ENCODE peak calls at places on chromosomes 5 and 9, in seven cellular contexts. F is transverse colon, R is uterus, B is A549, W is stomach, H is heart left ventricle, V is tibial nerve. E is an unnamed sample.

GRCh38 chr5:65776707-65777141 is 54.7 kb downstream of the NLN start:
- DNase-seq in F (no peak), R (no peak), B (no peak), W (no peak), H (no peak), V (no peak), E (no peak)

GRCh38 chr5:76372320-76373054 is 30.6 kb upstream of the IQGAP2 start:
- DNase-seq in F (no peak), R (no peak), B (peak; percentile 84), W (no peak), H (no peak), V (no peak), E (no peak)

GRCh38 chr5:4295663-4296339 is 700.2 kb downstream of the IRX1 start:
- DNase-seq in F (no peak), R (no peak), B (no peak), W (no peak), H (no peak), V (no peak), E (no peak)

GRCh38 chr5:92177926-92178487 is 794.9 kb upstream of the ARRDC3 start:
- DNase-seq in F (no peak), R (no peak), B (no peak), W (no peak), H (no peak), V (no peak), E (no peak)

GRCh38 chr5:178279026-178279722 is 46.6 kb upstream of the PHYKPL start:
- DNase-seq in F (no peak), R (no peak), B (no peak), W (no peak), H (no peak), V (no peak), E (no peak)

GRCh38 chr5:142881076-142881466 is 110.9 kb downstream of the ARHGAP26 start:
- DNase-seq in F (no peak), R (no peak), B (no peak), W (no peak), H (no peak), V (no peak), E (no peak)

GRCh38 chr5:74026310-74026709 is 400.3 kb downstream of the ARHGEF28 start:
- DNase-seq in F (no peak), R (no peak), B (no peak), W (no peak), H (no peak), V (no peak), E (no peak)

GRCh38 chr5:1538276-1538675 is 14.5 kb upstream of the LPCAT1 start:
- DNase-seq in F (no peak), R (peak; percentile 9), B (no peak), W (no peak), H (no peak), V (no peak), E (no peak)

GRCh38 chr5:179221877-179222220 is 123.4 kb downstream of the ADAMTS2 start:
- DNase-seq in F (no peak), R (no peak), B (no peak), W (no peak), H (no peak), V (no peak), E (no peak)

GRCh38 chr5:73103885-73104284 is 16.5 kb upstream of the TMEM171 start:
- DNase-seq in F (no peak), R (no peak), B (no peak), W (no peak), H (no peak), V (no peak), E (no peak)

GRCh38 chr9:133677126-133678010 is 41.2 kb downstream of the DBH start:
- DNase-seq in F (no peak), R (no peak), B (no peak), W (no peak), H (no peak), V (no peak), E (no peak)

GRCh38 chr9:135522137-135522877 is 1.1 kb downstream of the LCN1 start:
- DNase-seq in F (no peak), R (no peak), B (no peak), W (peak; percentile 11), H (no peak), V (no peak), E (no peak)
- TF ChIP-seq CTCF in F (no peak), R (no peak), B (no peak), W (no peak), H (no peak), V (no peak), E (no peak)

GRCh38 chr5:79990598-79991507 is at the start of gene MTX3:
- DNase-seq in F (peak; percentile 83), R (peak; percentile 81), B (peak; percentile 86), W (peak; percentile 79), H (peak; percentile 88), V (peak; percentile 74), E (peak; percentile 89)
- TF ChIP-seq POLR2A in F (peak; percentile 43), R (no peak), B (peak; percentile 68), W (no peak), H (no peak), V (no peak), E (no peak)

DNA sequence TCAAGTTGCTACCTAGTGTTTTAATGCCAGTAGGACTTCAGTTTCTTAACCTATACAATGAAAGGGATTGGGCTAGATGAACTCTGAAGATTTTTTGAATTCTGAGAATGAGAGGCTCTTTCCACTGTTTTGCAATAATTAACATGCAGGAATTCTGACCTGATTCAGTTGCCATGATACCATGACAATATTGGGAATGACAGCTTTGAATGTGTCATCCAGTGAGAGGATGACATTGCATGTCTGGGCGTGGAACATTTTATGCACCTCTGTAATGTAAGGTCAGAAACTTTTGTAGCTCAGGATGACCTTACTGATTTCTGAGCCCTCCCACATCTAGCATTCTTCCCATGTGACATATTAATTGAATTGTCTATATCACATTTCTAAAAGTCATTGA is 30.6 kb upstream of the SPINK5 start:
- DNase-seq in F (no peak), R (no peak), B (peak; percentile 4), W (no peak), H (no peak), V (no peak), E (no peak)
- H3K27ac ChIP-seq in F (no peak overlapping the region), R (no peak overlapping the region), B (no peak overlapping the region), W (no peak overlapping the region), H (no peak overlapping the region), V (no peak overlapping the region), E (no peak overlapping the region)

DNA sequence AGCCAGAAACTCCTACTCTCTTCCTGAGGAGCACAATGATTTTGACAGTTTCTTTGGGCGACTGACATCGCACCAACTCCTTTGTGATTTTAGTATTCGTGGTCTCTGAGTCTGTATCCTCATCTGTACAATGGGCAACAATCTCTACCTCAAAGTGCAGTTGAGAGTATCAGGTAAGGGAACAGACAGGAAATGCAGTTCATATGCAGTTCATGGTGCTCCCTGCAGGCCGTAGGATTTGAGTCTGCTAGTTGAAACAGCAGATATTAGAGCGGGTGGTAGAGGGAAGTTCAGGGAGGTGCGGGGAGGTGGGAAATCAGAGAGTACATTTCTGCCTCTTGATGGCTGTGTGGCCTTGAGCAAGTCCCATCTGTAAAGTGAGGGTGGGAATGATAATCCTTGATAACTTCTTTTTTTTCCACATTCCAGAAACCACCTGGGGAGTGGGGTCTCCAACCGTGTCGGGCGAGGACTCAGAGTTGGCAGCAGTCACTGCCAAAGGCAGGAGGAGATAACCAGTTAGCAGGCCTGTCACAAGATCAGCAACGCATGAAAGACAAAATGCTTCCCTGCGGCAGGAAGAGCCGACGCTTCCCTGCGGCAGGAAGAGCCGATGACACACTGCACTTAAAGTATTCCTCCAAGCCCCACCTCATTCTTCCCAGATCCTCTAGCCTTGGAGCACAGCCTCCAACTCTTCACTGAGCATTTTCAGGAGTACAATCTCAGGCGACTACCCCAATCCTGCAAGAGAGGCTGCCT is 6.0 kb upstream of the NEK6 start:
- DNase-seq in F (no peak), R (no peak), B (peak; percentile 63), W (no peak), H (no peak), V (no peak), E (peak; percentile 7)
- TF ChIP-seq CTCF in F (no peak), R (no peak), B (no peak), W (no peak), H (no peak), V (no peak), E (no peak)

GRCh38 chr9:128001411-128002298 is 20.9 kb upstream of the EEIG1 start:
- DNase-seq in F (no peak), R (peak; percentile 74), B (peak; percentile 96), W (peak; percentile 72), H (no peak), V (no peak), E (no peak)
- TF ChIP-seq POLR2A in F (no peak), R (no peak), B (peak; percentile 19), W (no peak), H (no peak), V (no peak), E (no peak)

DNA sequence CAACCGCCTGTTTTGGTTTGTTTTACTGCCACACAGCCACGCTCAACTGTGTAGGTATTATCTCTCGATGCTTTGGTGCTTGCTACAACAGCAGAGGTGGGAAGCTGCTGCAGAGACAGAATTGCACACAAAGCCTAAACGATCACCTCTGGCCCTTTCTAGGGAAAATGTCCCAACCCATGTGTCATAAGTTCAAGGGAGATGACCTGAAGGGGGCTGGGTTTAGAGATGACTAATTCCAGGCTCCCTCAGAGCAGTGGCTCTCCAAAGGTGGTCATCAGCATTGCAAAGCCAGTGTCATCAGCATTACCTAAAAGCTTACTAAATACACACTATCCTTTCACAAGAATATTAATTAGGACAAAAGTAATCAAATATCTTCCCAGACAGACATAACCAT is 10.9 kb downstream of the ZNF622 start:
- DNase-seq in F (no peak), R (no peak), B (no peak), W (no peak), H (no peak), V (no peak), E (no peak)
- H3K27ac ChIP-seq in F (no peak overlapping the region), R (no peak overlapping the region), B (no peak overlapping the region), W (no peak overlapping the region), H (no peak overlapping the region), V (no peak overlapping the region), E (no peak overlapping the region)

GRCh38 chr5:53350408-53350807 is 130.0 kb upstream of the FST start:
- DNase-seq in F (no peak), R (no peak), B (no peak), W (no peak), H (no peak), V (no peak), E (no peak)

GRCh38 chr5:53355316-53355715 is 125.1 kb upstream of the FST start:
- DNase-seq in F (no peak), R (no peak), B (no peak), W (no peak), H (no peak), V (no peak), E (no peak)

GRCh38 chr5:53355930-53356329 is 124.5 kb upstream of the FST start:
- DNase-seq in F (no peak), R (no peak), B (no peak), W (no peak), H (no peak), V (no peak), E (no peak)

DNA sequence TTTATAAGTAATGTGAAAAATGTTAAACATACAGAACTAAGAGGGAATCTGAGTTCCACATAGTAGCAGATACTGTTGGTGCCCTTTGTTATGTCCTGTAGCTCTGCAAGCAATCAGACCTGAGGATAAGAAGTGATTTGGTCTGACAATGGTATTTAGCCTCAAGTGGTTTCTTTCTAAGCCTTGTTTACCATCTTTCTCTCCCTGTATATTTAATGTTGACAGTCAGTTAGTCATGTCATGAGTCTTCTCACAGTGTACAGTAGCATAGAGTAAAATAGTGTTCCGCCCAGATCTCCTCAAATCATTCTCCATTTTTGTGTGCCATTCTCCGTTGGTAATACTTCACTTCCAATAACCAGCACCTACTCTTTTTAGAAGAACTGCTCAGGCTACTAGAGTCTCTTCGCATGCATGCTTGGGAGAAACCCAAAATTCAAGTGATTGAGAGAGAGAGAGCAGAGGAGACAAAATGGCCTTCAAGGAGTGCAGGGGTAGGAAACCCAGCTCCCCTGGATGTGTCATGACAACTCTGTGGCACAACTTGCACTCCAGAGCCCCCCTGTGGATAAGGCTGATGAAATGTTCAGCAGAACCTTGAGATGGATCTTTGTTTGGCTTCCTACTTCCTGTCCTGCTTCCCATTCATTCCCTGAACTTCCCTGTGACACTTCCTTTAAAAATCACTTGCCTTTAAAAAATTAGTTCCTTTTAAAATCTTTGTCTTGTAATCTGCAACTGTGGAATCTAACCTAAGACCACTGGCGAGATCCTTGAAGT is 129.2 kb upstream of the FST start:
- DNase-seq in F (no peak), R (no peak), B (peak; percentile 35), W (no peak), H (no peak), V (no peak), E (no peak)
- TF ChIP-seq CTCF in F (no peak), R (no peak), B (no peak), W (no peak), H (no peak), V (no peak), E (no peak)